ENCODE peak calls at places on chromosomes 3 and 15, in four cellular contexts. E is HCT116, B is K562, A is HepG2. K is an unnamed sample.

GRCh38 chr3:134685881-134686802 is 35.3 kb upstream of the KY start:
- DNase-seq in E (no peak), B (no peak), A (no peak), K (no peak)

GRCh38 chr15:101561584-101561906 is 72.0 kb upstream of the PCSK6 start:
- DNase-seq in E (no peak), B (no peak), A (no peak), K (no peak)

GRCh38 chr3:189941125-189941524 is 179.6 kb downstream of the P3H2 start:
- DNase-seq in E (no peak), B (no peak), A (peak; percentile 21), K (no peak)

GRCh38 chr15:89725064-89725463 is 26.0 kb downstream of the MESP1 start:
- DNase-seq in E (no peak), B (no peak), A (no peak), K (no peak)

GRCh38 chr15:88126695-88127476 is 129.7 kb downstream of the NTRK3 start:
- DNase-seq in E (no peak), B (no peak), A (no peak), K (no peak)

GRCh38 chr3:42257007-42257406 is 9.0 kb downstream of the CCK start:
- DNase-seq in E (no peak), B (peak; percentile 12), A (no peak), K (no peak)

GRCh38 chr3:175091426-175092114 is 232.4 kb downstream of the NAALADL2 start:
- DNase-seq in E (no peak), B (no peak), A (no peak), K (no peak)

GRCh38 chr15:34754171-34754580 is 622 bp downstream of the GJD2 start:
- DNase-seq in E (no peak), B (no peak), A (no peak), K (peak; percentile 62)

GRCh38 chr3:96813134-96813819 is 1.1 kb upstream of the EPHA6 start:
- DNase-seq in E (no peak), B (peak; percentile 0), A (peak; percentile 58), K (peak; percentile 82)

GRCh38 chr3:4773583-4773982 is 205.7 kb upstream of the BHLHE40 start:
- DNase-seq in E (no peak), B (no peak), A (no peak), K (no peak)

GRCh38 chr3:182603501-182603900 is 189.8 kb upstream of the ATP11B start:
- DNase-seq in E (no peak), B (no peak), A (no peak), K (no peak)

GRCh38 chr3:171461087-171461917 is 1.1 kb upstream of the TNIK start:
- DNase-seq in E (peak; percentile 27), B (peak; percentile 78), A (no peak), K (no peak)

GRCh38 chr15:80241508-80241907 is 10.5 kb downstream of the CTXND1 start:
- DNase-seq in E (no peak), B (no peak), A (no peak), K (no peak)

DNA sequence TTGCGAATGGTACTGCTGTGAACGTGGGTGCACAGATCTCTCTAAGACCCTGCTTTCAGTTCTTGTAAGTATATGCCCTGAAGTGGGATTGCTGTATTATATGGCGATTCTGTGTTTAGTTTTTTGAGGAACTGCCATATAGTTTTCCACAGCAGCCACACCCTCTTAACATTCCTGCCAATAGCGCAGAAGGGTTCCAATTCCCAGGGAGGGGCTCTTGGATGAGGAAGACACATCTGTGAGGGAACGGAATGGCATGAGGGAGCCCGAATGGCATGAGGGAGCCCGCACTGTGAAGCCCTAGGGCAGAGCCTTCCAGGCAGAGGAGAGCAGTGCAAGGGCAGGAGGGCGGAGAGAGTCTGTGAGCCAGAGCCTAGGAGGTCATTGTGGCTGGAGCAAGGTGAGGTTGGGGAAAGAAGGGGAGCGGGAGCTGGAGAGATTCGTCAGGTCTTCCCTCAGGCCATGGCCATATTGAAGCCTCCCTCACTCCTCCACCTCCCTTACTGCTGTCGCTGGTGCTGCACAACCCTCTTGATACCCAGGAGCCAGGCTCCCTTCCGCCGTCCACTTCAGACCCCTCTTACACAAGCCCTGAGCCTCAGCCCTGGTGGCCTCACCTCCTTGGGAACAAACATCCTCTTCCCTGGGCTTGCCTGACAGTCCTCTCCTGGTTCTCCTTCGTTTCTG is 51.3 kb downstream of the FGD5 start:
- DNase-seq in E (no peak), B (no peak), A (no peak), K (no peak)
- H3K27me3 ChIP-seq in E (peaks cover 13% of the 10 kb centered on the region), B (peaks cover 71% of the 10 kb centered on the region), A (peaks cover 13% of the 10 kb centered on the region), K (no peaks in the 10 kb centered on the region)

GRCh38 chr3:184718431-184718830 is 6.6 kb upstream of the MAGEF1 start:
- DNase-seq in E (no peak), B (no peak), A (no peak), K (no peak)

GRCh38 chr3:184717608-184717995 is 5.7 kb upstream of the MAGEF1 start:
- DNase-seq in E (no peak), B (no peak), A (no peak), K (no peak)

GRCh38 chr3:184715943-184716651 is 4.2 kb upstream of the MAGEF1 start:
- DNase-seq in E (no peak), B (no peak), A (no peak), K (no peak)

GRCh38 chr3:184719709-184720108 is 7.8 kb upstream of the MAGEF1 start:
- DNase-seq in E (no peak), B (no peak), A (no peak), K (no peak)

GRCh38 chr3:184716652-184717607 is 5.1 kb upstream of the MAGEF1 start:
- DNase-seq in E (no peak), B (no peak), A (peak; percentile 12), K (peak; percentile 48)
- TF ChIP-seq ELF1 in E (no peak), B (no peak), A (no peak), K (no peak)

GRCh38 chr3:72652395-72652794 is 195.8 kb downstream of the SHQ1 start:
- DNase-seq in E (no peak), B (no peak), A (no peak), K (no peak)
- H3K27me3 ChIP-seq in E (no peaks in the 10 kb centered on the region), B (no peaks in the 10 kb centered on the region), A (no peaks in the 10 kb centered on the region), K (no peaks in the 10 kb centered on the region)

GRCh38 chr15:39593071-39594055 is 12.5 kb downstream of the THBS1 start:
- DNase-seq in E (no peak), B (no peak), A (no peak), K (no peak)

GRCh38 chr15:39595621-39596221 is 14.8 kb downstream of the THBS1 start:
- DNase-seq in E (no peak), B (no peak), A (no peak), K (no peak)

GRCh38 chr15:39592500-39592899 is 11.6 kb downstream of the THBS1 start:
- DNase-seq in E (no peak), B (no peak), A (no peak), K (no peak)

GRCh38 chr15:39594764-39595620 is 14.1 kb downstream of the THBS1 start:
- DNase-seq in E (no peak), B (no peak), A (no peak), K (no peak)

GRCh38 chr15:39594056-39594763 is 13.3 kb downstream of the THBS1 start:
- DNase-seq in E (no peak), B (no peak), A (no peak), K (no peak)
- TF ChIP-seq ELF1 in E (no peak), B (no peak), A (no peak), K (no peak)